ENCODE peak calls at places on chromosome 20, in five cellular contexts. W is K562, R is vagina, M is GM23338, E is HepG2. S is an unnamed sample.

GRCh38 chr20:60485012-60485760 is 527.0 kb downstream of the CDH26 start:
- DNase-seq in W (no peak), R (peak; percentile 71), M (no peak), E (no peak), S (no peak)

GRCh38 chr20:20454850-20455627 is 87.1 kb downstream of the INSM1 start:
- DNase-seq in W (no peak), R (no peak), M (no peak), E (no peak), S (no peak)

GRCh38 chr20:58097943-58098342 is 130.5 kb downstream of the ANKRD60 start:
- DNase-seq in W (no peak), R (no peak), M (no peak), E (peak; percentile 34), S (no peak)

GRCh38 chr20:3629893-3630292 is 33.3 kb downstream of the GFRA4 start:
- DNase-seq in W (no peak), R (no peak), M (no peak), E (no peak), S (no peak)

GRCh38 chr20:24148372-24148771 is 159.8 kb upstream of the GGTLC1 start:
- DNase-seq in W (no peak), R (peak; percentile 52), M (no peak), E (no peak), S (no peak)

GRCh38 chr20:24789877-24790276 is 159.2 kb upstream of the CST7 start:
- DNase-seq in W (no peak), R (no peak), M (no peak), E (no peak), S (no peak)

GRCh38 chr20:1241456-1241855 is 15.6 kb downstream of the RAD21L1 start:
- DNase-seq in W (no peak), R (no peak), M (no peak), E (no peak), S (no peak)

GRCh38 chr20:63700199-63701050 is 4.0 kb downstream of the TNFRSF6B start:
- DNase-seq in W (no peak), R (no peak), M (no peak), E (no peak), S (no peak)

GRCh38 chr20:20462185-20462584 is 94.3 kb downstream of the INSM1 start:
- DNase-seq in W (no peak), R (no peak), M (peak; percentile 10), E (no peak), S (no peak)

GRCh38 chr20:57157106-57157691 is 109.2 kb downstream of the BMP7 start:
- DNase-seq in W (no peak), R (no peak), M (no peak), E (no peak), S (no peak)

GRCh38 chr20:61437280-61438206 is 185.5 kb downstream of the CDH4 start:
- DNase-seq in W (no peak), R (no peak), M (peak; percentile 64), E (no peak), S (peak; percentile 27)

GRCh38 chr20:49570161-49570827 is 2.4 kb upstream of the PTGIS start:
- DNase-seq in W (no peak), R (peak; percentile 75), M (no peak), E (no peak), S (no peak)
- H3K27ac ChIP-seq in W (no peak overlapping the region), R (peak overlapping the region; percentile 88), M (no peak overlapping the region), E (no peak overlapping the region), S (peak overlapping the region; percentile 69)

DNA sequence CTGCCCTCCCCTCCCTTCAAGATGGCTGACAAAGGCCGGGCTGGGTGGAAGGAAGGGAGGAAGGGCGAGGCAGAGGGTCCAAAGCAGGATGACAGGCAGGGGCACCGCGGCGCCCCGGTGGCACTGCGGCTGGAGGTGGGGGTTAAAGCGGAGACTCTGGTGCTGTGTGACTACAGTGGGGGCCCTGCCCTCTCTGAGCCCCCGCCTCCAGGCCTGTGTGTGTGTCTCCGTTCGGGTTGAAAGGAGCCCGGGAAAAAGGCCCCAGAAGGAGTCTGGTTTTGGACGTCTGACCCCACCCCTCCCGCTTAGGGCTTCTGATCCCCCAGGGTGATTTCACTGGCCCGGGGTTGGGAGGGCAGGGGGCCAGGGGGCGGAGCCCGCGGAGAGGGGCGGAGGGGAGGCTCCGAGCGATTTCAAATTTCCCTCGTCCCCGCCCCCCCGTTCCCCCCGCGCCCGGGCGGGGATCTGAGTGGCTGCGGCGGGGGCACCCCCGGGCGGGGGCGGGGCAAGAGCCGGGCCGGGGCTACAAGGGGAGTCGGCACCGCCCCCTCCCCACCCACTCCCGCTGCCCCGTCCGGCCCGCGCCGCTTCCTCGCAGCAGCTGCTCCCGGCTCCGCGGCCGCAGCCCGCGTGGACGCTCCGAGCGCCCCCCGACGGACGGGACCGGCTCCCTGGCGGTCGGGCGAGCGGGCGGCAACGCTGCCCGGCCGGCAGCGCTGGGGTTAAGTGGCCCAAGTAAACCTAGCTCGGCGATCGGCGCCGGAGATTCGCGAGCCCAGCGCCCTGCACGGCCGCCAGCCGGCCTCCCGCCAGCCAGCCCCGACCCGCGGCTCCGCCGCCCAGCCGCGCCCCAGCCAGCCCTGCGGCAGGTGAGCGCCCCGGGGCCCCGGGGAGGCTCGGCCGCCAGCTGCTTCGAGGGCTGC is at the start of gene DNMT3B:
- DNase-seq in W (peak; percentile 99), R (no peak), M (peak; percentile 99), E (peak; percentile 60), S (peak; percentile 69)
- TF ChIP-seq POLR2AphosphoS5 in W (peak; percentile 77), R (no peak), M (peak; percentile 88), E (peak; percentile 57), S (no peak)

DNA sequence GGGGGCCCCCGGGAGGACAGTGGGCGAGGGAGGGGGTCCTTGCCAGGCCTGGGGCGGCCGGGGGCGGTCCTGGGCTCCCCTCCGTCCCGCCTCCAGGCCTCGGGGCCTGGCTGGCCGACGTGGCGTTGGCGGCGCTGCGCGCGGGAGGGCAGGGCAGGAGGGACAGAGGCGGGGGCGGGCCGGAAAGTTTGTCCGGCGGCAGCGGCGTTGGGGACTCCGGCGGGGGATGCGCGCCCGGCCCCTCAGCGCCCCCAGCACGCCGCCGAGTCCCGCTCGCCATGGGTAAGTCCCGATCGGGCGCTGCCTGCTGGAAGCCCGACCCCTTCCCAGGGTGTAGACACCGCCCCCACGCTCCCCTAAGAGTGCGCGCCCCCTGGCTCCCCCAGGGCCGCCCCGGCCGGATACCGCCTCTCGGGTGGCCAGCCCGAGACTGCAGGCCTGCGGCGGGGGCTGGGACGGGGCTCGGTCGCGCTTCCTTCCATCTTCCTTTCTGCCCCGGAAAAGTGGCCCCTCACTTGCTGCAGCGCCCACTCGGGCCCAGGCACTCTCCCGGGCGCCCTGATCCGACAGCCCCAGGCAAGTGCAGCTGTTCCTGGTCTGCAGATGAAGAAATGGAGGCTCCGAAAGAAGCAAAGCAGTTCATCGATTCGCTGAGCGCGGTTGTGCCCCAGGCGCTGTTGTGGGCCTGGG is at the start of gene SLC2A10:
- DNase-seq in W (peak; percentile 54), R (no peak), M (peak; percentile 80), E (peak; percentile 53), S (peak; percentile 55)
- H3K27ac ChIP-seq in W (peak within 1 kb of the TSS; percentile 11), R (peak within 1 kb of the TSS; percentile 95), M (peak within 1 kb of the TSS; percentile 27), E (peak within 1 kb of the TSS; percentile 71), S (peak within 1 kb of the TSS; percentile 94)

DNA sequence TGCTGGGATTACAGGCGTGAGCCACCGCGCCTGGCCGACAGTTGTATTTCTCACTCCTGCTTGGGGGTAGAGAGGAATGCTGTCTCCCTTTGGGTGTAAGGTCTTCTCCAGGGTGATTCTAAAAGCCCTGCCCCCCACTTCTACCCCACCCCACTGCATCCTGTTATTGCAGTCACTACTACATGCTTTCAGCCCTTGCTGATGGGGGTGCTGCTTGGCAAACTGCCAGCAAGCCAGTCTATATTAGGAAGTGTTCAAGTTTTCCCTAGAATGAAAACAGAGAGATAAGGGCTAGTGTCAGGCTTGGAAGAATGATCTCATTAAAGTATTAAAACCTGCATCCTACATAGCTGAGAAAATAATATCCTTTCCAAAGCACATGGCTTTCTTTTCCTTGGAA is 31.3 kb downstream of the TTI1 start:
- DNase-seq in W (peak; percentile 42), R (no peak), M (no peak), E (no peak), S (no peak)
- TF ChIP-seq POLR2AphosphoS5 in W (no peak), R (no peak), M (no peak), E (no peak), S (no peak)

GRCh38 chr20:62473717-62474584 is 1.8 kb downstream of the GATA5 start:
- DNase-seq in W (no peak), R (no peak), M (peak; percentile 60), E (no peak), S (no peak)

GRCh38 chr20:62473200-62473585 is 2.6 kb downstream of the GATA5 start:
- DNase-seq in W (no peak), R (no peak), M (no peak), E (no peak), S (no peak)

GRCh38 chr20:62472020-62472342 is 3.8 kb downstream of the GATA5 start:
- DNase-seq in W (no peak), R (no peak), M (no peak), E (no peak), S (no peak)

GRCh38 chr20:62474585-62475026 is 1.2 kb downstream of the GATA5 start:
- DNase-seq in W (no peak), R (no peak), M (no peak), E (no peak), S (no peak)

DNA sequence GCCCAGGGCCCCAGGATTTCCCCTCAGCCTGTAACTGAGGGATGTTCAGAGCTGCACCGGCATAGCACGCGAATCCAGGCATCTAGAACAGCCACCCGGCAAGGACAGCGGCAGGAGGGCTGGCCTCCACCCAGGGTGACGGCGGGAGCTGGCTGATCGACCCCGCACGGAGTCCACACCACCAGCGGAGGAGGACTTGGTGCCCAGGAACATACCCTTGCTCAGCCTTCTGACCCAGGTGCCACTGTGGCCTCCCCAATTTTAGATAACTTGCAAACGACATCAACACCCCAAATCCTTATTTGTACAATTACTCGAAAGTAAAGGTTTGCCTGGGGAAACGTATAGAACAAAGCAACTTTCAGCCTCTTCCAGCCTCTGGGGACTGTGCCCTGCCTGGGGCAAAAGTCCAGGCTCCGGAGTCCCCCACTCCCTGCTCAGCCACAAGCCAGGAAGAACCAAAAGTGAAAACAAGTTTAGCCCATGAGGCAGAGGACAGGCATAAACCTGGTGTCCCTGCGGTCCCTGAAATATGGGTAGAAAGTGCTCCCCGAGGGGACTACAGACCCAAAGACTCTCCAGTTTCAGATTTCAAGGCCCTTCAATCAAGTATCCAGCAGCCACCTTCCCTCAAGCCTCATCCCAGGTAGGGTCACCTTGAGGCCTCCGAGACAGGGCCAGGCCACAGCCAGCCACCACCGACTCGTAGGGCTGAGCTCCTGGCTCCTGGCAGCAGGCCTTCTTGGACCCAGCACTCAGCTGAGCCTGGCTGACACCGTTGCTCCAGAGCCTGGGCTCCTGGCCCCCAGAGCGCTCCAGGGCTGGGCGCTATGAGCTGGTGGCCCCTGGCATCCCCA is 3.2 kb downstream of the GATA5 start:
- DNase-seq in W (no peak), R (no peak), M (no peak), E (peak; percentile 52), S (no peak)
- H3K27ac ChIP-seq in W (no peak overlapping the region), R (no peak overlapping the region), M (no peak overlapping the region), E (no peak overlapping the region), S (peak overlapping the region; percentile 57)